ENCODE peak calls at places on chromosomes 6 and 20, in four cellular contexts. Y is GM12878, E is endothelial cell of umbilical vein, C is K562. P is an unnamed sample.

GRCh38 chr20:63753381-63753780 is 13.8 kb downstream of the SLC2A4RG start:
- DNase-seq in Y (no peak), E (no peak), C (no peak), P (no peak)

GRCh38 chr6:132219901-132220300 is 181.4 kb downstream of the MOXD1 start:
- DNase-seq in Y (no peak), E (no peak), C (no peak), P (no peak)

GRCh38 chr20:20457392-20458126 is 89.7 kb downstream of the INSM1 start:
- DNase-seq in Y (no peak), E (no peak), C (no peak), P (peak)

GRCh38 chr6:5850848-5851255 is 155.9 kb downstream of the NRN1 start:
- DNase-seq in Y (no peak), E (no peak), C (no peak), P (no peak)

GRCh38 chr20:64065973-64066341 is 3.0 kb downstream of the TCEA2 start:
- DNase-seq in Y (peak), E (no peak), C (peak), P (peak)

GRCh38 chr6:125611573-125612399 is 137.6 kb upstream of the HEY2 start:
- DNase-seq in Y (no peak), E (peak), C (no peak), P (no peak)

GRCh38 chr20:41175201-41175651 is 37.9 kb downstream of the PLCG1 start:
- DNase-seq in Y (no peak), E (no peak), C (no peak), P (no peak)

GRCh38 chr20:38061109-38061508 is 27.6 kb downstream of the RPRD1B start:
- DNase-seq in Y (no peak), E (no peak), C (no peak), P (no peak)

GRCh38 chr20:21395666-21396044 is 1.7 kb downstream of the NKX2-4 start:
- DNase-seq in Y (no peak), E (no peak), C (no peak), P (no peak)

GRCh38 chr6:121730616-121731015 is 295.2 kb downstream of the GJA1 start:
- DNase-seq in Y (no peak), E (no peak), C (no peak), P (no peak)
- TF ChIP-seq FOS in Y (no peak), E (no peak), C (no peak), P (no peak)

DNA sequence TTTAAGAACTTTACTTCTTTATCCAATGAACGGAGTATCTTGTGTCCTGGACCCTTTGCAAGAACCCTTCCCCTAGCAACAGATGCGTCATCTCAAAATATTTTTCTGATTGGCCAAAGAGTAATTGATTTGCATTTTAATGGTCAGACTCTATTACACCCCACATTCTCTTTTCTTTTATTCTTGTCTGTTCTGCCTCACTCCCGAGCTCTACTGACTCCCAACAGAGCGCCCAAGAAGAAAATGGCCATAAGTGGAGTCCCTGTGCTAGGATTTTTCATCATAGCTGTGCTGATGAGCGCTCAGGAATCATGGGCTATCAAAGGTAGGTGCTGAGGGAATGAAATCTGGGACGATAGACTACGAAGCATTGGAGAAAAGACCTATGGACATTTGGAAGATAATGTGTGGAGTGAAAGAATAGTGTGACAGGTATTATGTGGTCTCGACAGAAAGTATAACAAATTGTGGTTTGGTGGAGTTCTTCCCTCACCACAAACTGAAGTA is at the start of gene HLA-DRA:
- DNase-seq in Y (peak), E (peak), C (peak), P (peak)
- H3K9ac ChIP-seq in Y (peak), E (no peak), C (no peak), P (no peak)

DNA sequence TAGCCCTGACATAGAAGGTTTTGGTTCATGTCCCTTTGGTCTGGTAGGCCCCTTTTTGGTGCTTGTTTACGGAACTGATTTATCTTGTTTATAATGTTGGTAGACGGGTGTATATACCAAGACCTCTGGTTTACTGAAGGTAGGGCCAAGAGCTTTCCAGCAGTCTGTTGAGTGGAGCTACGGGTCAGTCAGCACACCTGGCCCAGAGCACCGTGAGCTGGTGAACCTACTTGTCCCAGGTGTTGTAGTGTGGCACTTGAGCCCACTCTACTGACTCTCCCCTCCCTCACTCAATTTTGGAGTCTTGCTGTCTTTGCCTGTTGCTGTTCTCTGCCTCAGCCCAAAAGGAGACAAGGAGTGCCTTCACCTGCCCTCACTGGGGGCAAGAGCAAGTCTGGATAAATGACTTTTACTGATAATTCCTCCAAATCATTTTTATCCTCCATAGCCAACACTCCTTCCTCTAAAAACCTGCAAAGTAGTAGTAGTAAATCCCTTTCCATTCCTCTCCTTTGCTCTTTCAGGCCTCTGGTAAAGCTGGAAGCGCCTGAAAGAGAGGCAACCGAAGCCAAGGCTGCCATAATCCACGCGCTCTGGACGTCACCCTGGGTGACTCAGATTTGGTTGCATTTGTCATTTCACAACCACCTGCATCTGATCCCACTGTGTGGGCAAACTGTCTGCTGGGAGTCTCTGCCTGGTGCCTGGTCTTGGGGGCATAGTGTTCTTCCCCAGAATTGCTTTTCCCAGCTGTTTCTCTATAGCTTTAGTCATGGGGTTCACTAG is 22.2 kb downstream of the RREB1 start:
- DNase-seq in Y (no peak), E (no peak), C (no peak), P (peak)
- TF ChIP-seq FOS in Y (no peak), E (no peak), C (no peak), P (no peak)

GRCh38 chr6:166656269-166657206 is 29.5 kb upstream of the RPS6KA2 start:
- DNase-seq in Y (no peak), E (no peak), C (no peak), P (peak)
- H3K9ac ChIP-seq in Y (no peak), E (no peak), C (no peak), P (no peak)

DNA sequence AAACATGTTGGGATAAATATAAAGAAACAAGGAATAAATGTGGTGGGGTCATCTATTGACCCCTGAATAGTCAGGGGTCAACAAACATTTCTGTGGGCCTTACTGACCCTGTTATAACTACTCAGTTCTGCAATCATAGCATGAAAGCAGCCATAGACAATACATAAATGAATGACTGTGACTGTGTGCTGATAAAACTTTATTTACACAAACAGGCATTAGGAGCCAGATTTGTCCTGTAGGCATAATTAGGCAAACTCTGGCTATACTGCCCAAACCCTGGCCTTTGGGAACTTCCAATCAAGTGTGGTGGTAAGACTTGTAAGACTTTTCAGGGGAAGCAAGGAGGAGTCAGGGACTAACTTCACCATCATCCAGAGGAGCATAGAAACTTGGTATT is 222.7 kb downstream of the KHDC1L start:
- DNase-seq in Y (no peak), E (no peak), C (no peak), P (no peak)
- TF ChIP-seq FOS in Y (no peak), E (no peak), C (no peak), P (no peak)

DNA sequence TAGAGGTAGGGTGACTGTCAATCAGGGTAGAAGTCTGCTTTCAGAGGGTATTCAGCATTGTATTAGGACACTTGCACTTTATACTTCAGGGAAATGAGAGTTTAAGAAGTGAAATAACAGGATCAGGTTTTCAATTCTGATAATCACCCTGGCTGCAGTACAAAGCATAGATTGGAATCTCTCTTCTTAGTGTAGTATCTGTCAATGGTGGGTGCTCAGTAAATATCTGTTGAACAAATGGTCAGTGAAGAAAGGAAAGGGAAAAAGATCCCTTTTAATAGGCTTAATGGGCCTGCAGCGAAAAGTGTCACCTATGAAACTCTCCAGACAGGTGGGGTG is 18.7 kb downstream of the TUBB2B start:
- DNase-seq in Y (no peak), E (no peak), C (no peak), P (no peak)
- H3K9ac ChIP-seq in Y (peak), E (no peak), C (peak), P (peak)

GRCh38 chr6:90446164-90446563 is 140.7 kb downstream of the MAP3K7 start:
- DNase-seq in Y (no peak), E (peak), C (no peak), P (peak)

GRCh38 chr6:90444125-90444745 is 142.6 kb downstream of the MAP3K7 start:
- DNase-seq in Y (no peak), E (no peak), C (no peak), P (no peak)

GRCh38 chr6:90450268-90450953 is 136.5 kb downstream of the MAP3K7 start:
- DNase-seq in Y (no peak), E (no peak), C (no peak), P (no peak)

GRCh38 chr6:90442366-90442765 is 144.5 kb downstream of the MAP3K7 start:
- DNase-seq in Y (no peak), E (no peak), C (no peak), P (peak)

GRCh38 chr6:90445533-90446108 is 141.3 kb downstream of the MAP3K7 start:
- DNase-seq in Y (no peak), E (no peak), C (no peak), P (no peak)
- TF ChIP-seq FOS in Y (no peak), E (no peak), C (no peak), P (no peak)

GRCh38 chr6:158304254-158304653 is 8.0 kb upstream of the TULP4 start:
- DNase-seq in Y (no peak), E (no peak), C (no peak), P (no peak)
- H3K9ac ChIP-seq in Y (no peak), E (no peak), C (no peak), P (no peak)

DNA sequence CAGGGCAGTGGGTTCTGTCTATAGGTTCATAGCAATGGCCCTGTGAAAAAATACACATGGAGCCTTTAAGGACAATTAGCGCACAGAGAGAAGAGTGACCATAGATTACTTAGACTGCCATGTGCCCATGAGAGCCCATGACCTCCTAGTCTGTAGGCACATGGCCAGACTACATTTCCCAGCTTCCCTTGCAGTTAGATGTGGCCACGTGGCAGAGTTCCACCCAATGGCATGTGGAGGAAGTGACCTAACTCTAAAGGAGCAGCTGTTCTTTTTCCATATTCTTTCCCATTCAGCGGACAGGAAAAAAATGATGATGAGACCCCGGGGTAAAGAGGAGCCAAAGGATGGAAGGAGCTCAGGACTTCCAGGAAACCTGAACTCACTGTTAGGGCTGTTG is 116.7 kb downstream of the CBLN4 start:
- DNase-seq in Y (no peak), E (no peak), C (no peak), P (no peak)
- TF ChIP-seq FOS in Y (no peak), E (no peak), C (no peak), P (no peak)